ENCODE peak calls at places on chromosomes 11 and 22, in six cellular contexts. L is brain microvascular endothelial cell; J is activated CD4-positive, alpha-beta T cell treated with anti-CD3 and anti-CD28 coated beads for 24 hours; P is HEK293T; W is DMS79 treated with DMSO at 0.1 percent for 48 hours; H is NCI-H2081. G is an unnamed sample.

GRCh38 chr11:26846222-26846621 is 124.4 kb upstream of the SLC5A12 start:
- DNase-seq in L (no peak), J (no peak), P (no peak), W (no peak), H (no peak), G (no peak)

GRCh38 chr22:21947040-21948014 is 5.3 kb downstream of the PPM1F start:
- DNase-seq in L (peak), J (no peak), P (peak), W (no peak), H (no peak), G (no peak)

GRCh38 chr22:25824828-25825474 is 83.0 kb downstream of the MYO18B start:
- DNase-seq in L (no peak), J (no peak), P (no peak), W (no peak), H (no peak), G (no peak)

GRCh38 chr22:36223504-36223903 is 15.8 kb downstream of the APOL2 start:
- DNase-seq in L (no peak), J (no peak), P (no peak), W (no peak), H (no peak), G (peak)

GRCh38 chr11:13033760-13034533 is 24.8 kb downstream of the RASSF10 start:
- DNase-seq in L (no peak), J (no peak), P (no peak), W (no peak), H (no peak), G (no peak)

GRCh38 chr22:35733742-35734516 is 16.3 kb downstream of the APOL5 start:
- DNase-seq in L (no peak), J (no peak), P (no peak), W (no peak), H (no peak), G (no peak)

GRCh38 chr11:12724301-12725046 is 50.3 kb downstream of the TEAD1 start:
- DNase-seq in L (peak), J (no peak), P (peak), W (peak), H (peak), G (peak)

GRCh38 chr11:111634981-111635705 is 32.9 kb downstream of the SIK2 start:
- DNase-seq in L (no peak), J (no peak), P (no peak), W (no peak), H (no peak), G (no peak)

GRCh38 chr11:2885017-2885675 is 429 bp downstream of the CDKN1C start:
- DNase-seq in L (no peak), J (no peak), P (peak), W (peak), H (no peak), G (no peak)

GRCh38 chr11:94641167-94641761 is 74.1 kb downstream of the PIWIL4 start:
- DNase-seq in L (no peak), J (no peak), P (no peak), W (no peak), H (no peak), G (no peak)

GRCh38 chr22:48616656-48617055 is 1211.0 kb downstream of the BRD1 start:
- DNase-seq in L (no peak), J (no peak), P (no peak), W (no peak), H (no peak), G (no peak)

GRCh38 chr22:48937032-48937639 is 890.5 kb downstream of the BRD1 start:
- DNase-seq in L (no peak), J (no peak), P (no peak), W (no peak), H (no peak), G (peak)

GRCh38 chr11:66080055-66080817 is 10.2 kb downstream of the PACS1 start:
- DNase-seq in L (peak), J (peak), P (no peak), W (no peak), H (no peak), G (peak)

GRCh38 chr22:21802056-21802455 is 65.4 kb downstream of the MAPK1 start:
- DNase-seq in L (no peak), J (no peak), P (no peak), W (no peak), H (no peak), G (no peak)

GRCh38 chr11:72228844-72229231 is 4.3 kb downstream of the INPPL1 start:
- DNase-seq in L (no peak), J (no peak), P (no peak), W (no peak), H (no peak), G (peak)

GRCh38 chr11:93000511-93001476 is 31.3 kb downstream of the MTNR1B start:
- DNase-seq in L (peak), J (no peak), P (no peak), W (no peak), H (no peak), G (no peak)

GRCh38 chr11:15976433-15977045 is 379.8 kb downstream of the SOX6 start:
- DNase-seq in L (no peak), J (no peak), P (no peak), W (no peak), H (no peak), G (no peak)

GRCh38 chr22:37566329-37566837 is 6.1 kb downstream of the CDC42EP1 start:
- DNase-seq in L (no peak), J (no peak), P (no peak), W (no peak), H (no peak), G (no peak)

GRCh38 chr11:116641561-116642045 is 131.2 kb downstream of the BUD13 start:
- DNase-seq in L (peak), J (no peak), P (peak), W (peak), H (peak), G (peak)

GRCh38 chr11:55942785-55943392 is 6.7 kb upstream of the OR5I1 start:
- DNase-seq in L (peak), J (no peak), P (peak), W (no peak), H (peak), G (no peak)

GRCh38 chr22:31083923-31084810 is 3.0 kb downstream of the SMTN start:
- DNase-seq in L (no peak), J (no peak), P (no peak), W (no peak), H (no peak), G (peak)

GRCh38 chr22:46581580-46582244 is 38.5 kb upstream of the GRAMD4 start:
- DNase-seq in L (no peak), J (no peak), P (no peak), W (no peak), H (no peak), G (no peak)

GRCh38 chr11:102788334-102789035 is 8.1 kb upstream of the MMP10 start:
- DNase-seq in L (no peak), J (no peak), P (no peak), W (no peak), H (no peak), G (no peak)

GRCh38 chr11:104624021-104624420 is 274.2 kb downstream of the CASP12 start:
- DNase-seq in L (no peak), J (no peak), P (no peak), W (no peak), H (no peak), G (no peak)

GRCh38 chr11:47379317-47379716 is 970 bp upstream of the SPI1 start:
- DNase-seq in L (no peak), J (no peak), P (no peak), W (no peak), H (no peak), G (no peak)

GRCh38 chr22:32932176-32932575 is 126.0 kb downstream of the SYN3 start:
- DNase-seq in L (no peak), J (no peak), P (no peak), W (no peak), H (no peak), G (no peak)

GRCh38 chr22:44455151-44455962 is 42.7 kb downstream of the RTL6 start:
- DNase-seq in L (no peak), J (peak), P (no peak), W (peak), H (no peak), G (peak)

GRCh38 chr22:45317551-45318167 is 7.9 kb downstream of the FAM118A start:
- DNase-seq in L (peak), J (no peak), P (peak), W (no peak), H (no peak), G (no peak)

GRCh38 chr11:69718147-69718546 is 14.3 kb upstream of the FGF19 start:
- DNase-seq in L (peak), J (no peak), P (peak), W (peak), H (peak), G (no peak)